ENCODE peak calls at places on chromosome 3, in five cellular contexts. S is Right ventricle myocardium superior, T is NCI-H748 treated with DMSO at 0.1 percent for 48 hours, H is AG20443, M is amniotic epithelial cell. A is an unnamed sample.

GRCh38 chr3:177538743-177539730 is 341.8 kb upstream of the TBL1XR1 start:
- DNase-seq in S (no peak), T (no peak), H (no peak), M (no peak), A (no peak)

GRCh38 chr3:105414841-105415240 is 48.1 kb downstream of the ALCAM start:
- DNase-seq in S (no peak), T (no peak), H (no peak), M (peak), A (no peak)

GRCh38 chr3:190785047-190785446 is 77.4 kb downstream of the GMNC start:
- DNase-seq in S (no peak), T (no peak), H (no peak), M (no peak), A (no peak)

GRCh38 chr3:131596884-131597283 is 94.1 kb upstream of the MRPL3 start:
- DNase-seq in S (no peak), T (no peak), H (no peak), M (no peak), A (no peak)

GRCh38 chr3:183551930-183552329 is 3.6 kb downstream of the KLHL6 start:
- DNase-seq in S (no peak), T (no peak), H (no peak), M (no peak), A (no peak)

GRCh38 chr3:122961146-122961545 is 66.4 kb downstream of the SEMA5B start:
- DNase-seq in S (no peak), T (no peak), H (no peak), M (peak), A (no peak)

GRCh38 chr3:94036909-94037507 is 8.6 kb upstream of the STX19 start:
- DNase-seq in S (no peak), T (no peak), H (peak), M (peak), A (no peak)

GRCh38 chr3:188323067-188323842 is 169.3 kb downstream of the LPP start:
- DNase-seq in S (no peak), T (no peak), H (no peak), M (peak), A (no peak)

GRCh38 chr3:169812124-169812843 is 386 bp upstream of the LRRIQ4 start:
- DNase-seq in S (peak), T (peak), H (peak), M (peak), A (no peak)

GRCh38 chr3:15384510-15385237 is 42.7 kb downstream of the METTL6 start:
- DNase-seq in S (no peak), T (no peak), H (peak), M (no peak), A (no peak)

GRCh38 chr3:118970819-118971218 is 63.8 kb downstream of the IGSF11 start:
- DNase-seq in S (peak), T (no peak), H (no peak), M (no peak), A (no peak)

GRCh38 chr3:188154758-188155574 is 1.0 kb downstream of the LPP start:
- DNase-seq in S (no peak), T (no peak), H (peak), M (peak), A (no peak)

GRCh38 chr3:9930804-9931418 is 2.7 kb upstream of the CRELD1 start:
- DNase-seq in S (no peak), T (no peak), H (no peak), M (peak), A (no peak)

GRCh38 chr3:35817212-35817611 is 177.9 kb downstream of the ARPP21 start:
- DNase-seq in S (no peak), T (no peak), H (no peak), M (no peak), A (no peak)

GRCh38 chr3:75329713-75330112 is 334.4 kb upstream of the FRG2C start:
- DNase-seq in S (no peak), T (no peak), H (no peak), M (no peak), A (no peak)

GRCh38 chr3:164883161-164883560 is 195.1 kb downstream of the SI start:
- DNase-seq in S (no peak), T (no peak), H (no peak), M (no peak), A (no peak)

GRCh38 chr3:57691411-57692133 is 1.3 kb downstream of the DENND6A start:
- DNase-seq in S (no peak), T (no peak), H (no peak), M (peak), A (no peak)

GRCh38 chr3:64798316-64798715 is 110.5 kb upstream of the ADAMTS9 start:
- DNase-seq in S (peak), T (no peak), H (no peak), M (no peak), A (no peak)

GRCh38 chr3:21357241-21357640 is 393.8 kb downstream of the ZNF385D start:
- DNase-seq in S (no peak), T (no peak), H (no peak), M (no peak), A (no peak)

GRCh38 chr3:64011685-64012084 is 11.6 kb downstream of the PSMD6 start:
- DNase-seq in S (no peak), T (no peak), H (peak), M (peak), A (no peak)

GRCh38 chr3:55297235-55297634 is 189.9 kb downstream of the WNT5A start:
- DNase-seq in S (no peak), T (no peak), H (no peak), M (no peak), A (no peak)

GRCh38 chr3:74906181-74906580 is 291.7 kb upstream of the CNTN3 start:
- DNase-seq in S (no peak), T (no peak), H (no peak), M (no peak), A (no peak)

GRCh38 chr3:181176610-181177009 is 187.1 kb upstream of the DNAJC19 start:
- DNase-seq in S (peak), T (peak), H (peak), M (peak), A (peak)

GRCh38 chr3:126313580-126314304 is 43.5 kb downstream of the KLF15 start:
- DNase-seq in S (no peak), T (no peak), H (peak), M (no peak), A (no peak)

A was measured in SK-N-MC.